ENCODE peak calls at places on chromosome 16, in seven cellular contexts. C is gastrocnemius medialis; Q is CD4-positive, alpha-beta memory T cell; M is lower lobe of right lung; F is CD8-positive, alpha-beta memory T cell; I is HAP-1; B is colonic mucosa. W is an unnamed sample.

GRCh38 chr16:58478427-58478826 is 21.5 kb upstream of the NDRG4 start:
- DNase-seq in B (no peak), Q (no peak), I (no peak), F (no peak), M (no peak), C (no peak), W (no peak)

GRCh38 chr16:5854027-5854426 is 756.4 kb upstream of the EEF2KMT start:
- DNase-seq in F (no peak), B (no peak), I (no peak), C (no peak), M (no peak), Q (no peak), W (no peak)

GRCh38 chr16:81774348-81774747 is 4.7 kb upstream of the PLCG2 start:
- DNase-seq in C (no peak), M (no peak), I (no peak), Q (no peak), F (no peak), B (no peak), W (no peak)

GRCh38 chr16:65601781-65602180 is 479.9 kb upstream of the CDH11 start:
- DNase-seq in C (no peak), I (no peak), M (no peak), Q (no peak), B (no peak), F (no peak), W (no peak)

GRCh38 chr16:77323695-77324094 is 111.1 kb downstream of the ADAMTS18 start:
- DNase-seq in I (no peak), M (no peak), Q (no peak), B (no peak), C (no peak), F (no peak), W (no peak)

GRCh38 chr16:82625066-82625968 is 1.5 kb upstream of the CDH13 start:
- DNase-seq in C (peak; percentile 25), B (no peak), Q (no peak), F (no peak), I (no peak), M (no peak), W (no peak)

GRCh38 chr16:78744796-78745464 is 645.5 kb downstream of the WWOX start:
- DNase-seq in C (no peak), F (no peak), Q (no peak), I (no peak), B (no peak), M (no peak), W (no peak)

GRCh38 chr16:84303023-84303422 is 8.3 kb downstream of the WFDC1 start:
- DNase-seq in Q (no peak), C (no peak), B (no peak), I (no peak), M (no peak), F (no peak), W (no peak)

GRCh38 chr16:69833357-69833781 is 71.2 kb downstream of the WWP2 start:
- DNase-seq in B (no peak), C (no peak), I (peak; percentile 22), F (no peak), Q (no peak), M (no peak), W (no peak)

GRCh38 chr16:50253511-50253903 is 12.8 kb upstream of the ADCY7 start:
- DNase-seq in I (no peak), B (no peak), M (no peak), Q (no peak), F (no peak), C (no peak), W (no peak)

GRCh38 chr16:53041196-53041977 is 11.3 kb downstream of the CHD9NB start:
- DNase-seq in I (no peak), F (no peak), Q (no peak), C (peak; percentile 42), B (no peak), M (no peak), W (no peak)

GRCh38 chr16:24851700-24852099 is 5.9 kb downstream of the SLC5A11 start:
- DNase-seq in F (no peak), B (no peak), I (no peak), M (no peak), C (no peak), Q (no peak), W (no peak)

GRCh38 chr16:88453621-88454314 is 688 bp downstream of the ZFPM1 start:
- DNase-seq in Q (no peak), I (no peak), M (no peak), B (peak; percentile 35), F (no peak), C (no peak), W (no peak)

GRCh38 chr16:80129791-80130190 is 411.0 kb upstream of the DYNLRB2 start:
- DNase-seq in C (no peak), Q (no peak), F (no peak), B (no peak), M (no peak), I (no peak), W (no peak)

GRCh38 chr16:51129105-51129504 is 22.0 kb downstream of the SALL1 start:
- DNase-seq in M (no peak), Q (no peak), C (no peak), B (no peak), F (no peak), I (no peak), W (no peak)

GRCh38 chr16:87424260-87424659 is 32.1 kb downstream of the MAP1LC3B start:
- DNase-seq in C (no peak), M (no peak), Q (no peak), I (no peak), F (no peak), B (no peak), W (no peak)

GRCh38 chr16:19167710-19168172 is 299 bp upstream of the SYT17 start:
- DNase-seq in F (no peak), I (peak; percentile 49), M (peak; percentile 87), B (peak; percentile 79), Q (no peak), C (peak; percentile 21), W (no peak)

GRCh38 chr16:49491736-49492089 is 118.1 kb downstream of the C16orf78 start:
- DNase-seq in B (no peak), M (peak; percentile 42), F (no peak), I (no peak), C (no peak), Q (no peak), W (no peak)

GRCh38 chr16:83046664-83047063 is 419.9 kb downstream of the CDH13 start:
- DNase-seq in Q (no peak), M (no peak), F (no peak), B (no peak), I (no peak), C (no peak), W (no peak)

GRCh38 chr16:81491522-81492188 is 47.0 kb downstream of the CMIP start:
- DNase-seq in C (no peak), M (no peak), Q (no peak), I (no peak), F (no peak), B (no peak), W (no peak)

GRCh38 chr16:56883586-56883985 is 18.6 kb downstream of the SLC12A3 start:
- DNase-seq in Q (no peak), B (no peak), F (no peak), I (no peak), C (no peak), M (no peak), W (no peak)

GRCh38 chr16:80682435-80683070 is 121.8 kb downstream of the CDYL2 start:
- DNase-seq in Q (no peak), C (no peak), B (no peak), F (no peak), M (no peak), I (no peak), W (no peak)

GRCh38 chr16:74874123-74874522 is 99.5 kb upstream of the FA2H start:
- DNase-seq in C (peak; percentile 1), Q (no peak), M (no peak), B (no peak), I (no peak), F (no peak), W (no peak)

GRCh38 chr16:65254144-65254543 is 132.3 kb upstream of the CDH11 start:
- DNase-seq in B (no peak), M (no peak), Q (no peak), I (no peak), C (no peak), F (no peak), W (no peak)

DNA sequence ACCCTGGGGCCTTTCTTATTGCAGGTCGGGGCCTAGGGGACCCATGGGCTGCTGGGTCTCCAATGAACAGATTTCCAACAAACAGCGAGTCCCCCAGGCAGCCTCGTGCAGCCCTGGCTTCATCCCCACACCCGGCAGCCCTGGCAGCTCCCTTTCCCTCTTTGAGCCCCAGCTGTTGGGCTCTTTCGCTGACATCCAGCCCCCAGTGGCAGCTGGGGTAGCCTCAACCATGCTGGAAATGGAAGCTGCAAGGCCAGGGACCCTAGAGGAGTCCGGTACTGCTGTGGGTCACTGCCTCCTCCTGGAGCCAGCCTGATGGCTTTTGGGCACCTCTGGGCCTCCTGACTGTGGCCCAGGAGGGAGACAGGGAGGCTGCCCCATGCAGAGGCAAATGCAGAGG is 5.9 kb downstream of the RPUSD1 start:
- DNase-seq in I (no peak), C (no peak), M (no peak), Q (no peak), B (no peak), F (no peak), W (no peak)
- H3K4me1 ChIP-seq in I (no peaks in the 10 kb centered on the region), C (no peaks in the 10 kb centered on the region), M (peaks cover 11% of the 10 kb centered on the region), Q (peaks cover 10% of the 10 kb centered on the region), B (peaks cover 4% of the 10 kb centered on the region), F (no peaks in the 10 kb centered on the region), W (no peaks in the 10 kb centered on the region)

GRCh38 chr16:17143546-17144419 is 327.0 kb downstream of the XYLT1 start:
- DNase-seq in C (no peak), F (no peak), B (no peak), Q (no peak), I (no peak), M (no peak), W (no peak)

GRCh38 chr16:17149904-17150483 is 320.8 kb downstream of the XYLT1 start:
- DNase-seq in C (no peak), I (no peak), M (no peak), Q (no peak), B (no peak), F (no peak), W (no peak)

GRCh38 chr16:17145029-17145428 is 325.7 kb downstream of the XYLT1 start:
- DNase-seq in F (no peak), B (no peak), I (no peak), C (no peak), M (no peak), Q (no peak), W (no peak)

GRCh38 chr16:17147942-17148341 is 322.8 kb downstream of the XYLT1 start:
- DNase-seq in Q (no peak), B (no peak), I (no peak), F (no peak), C (no peak), M (no peak), W (no peak)

GRCh38 chr16:17144431-17144830 is 326.3 kb downstream of the XYLT1 start:
- DNase-seq in Q (no peak), M (no peak), C (no peak), B (no peak), F (no peak), I (no peak), W (no peak)
- H3K36me3 ChIP-seq in Q (no peaks in the 10 kb centered on the region), M (no peaks in the 10 kb centered on the region), C (no peaks in the 10 kb centered on the region), B (no peaks in the 10 kb centered on the region), F (no peaks in the 10 kb centered on the region), I (no peaks in the 10 kb centered on the region), W (peaks cover 6% of the 10 kb centered on the region)

GRCh38 chr16:35743101-35743692 is 2283.8 kb downstream of the TP53TG3F start:
- DNase-seq in C (no peak), B (no peak), F (no peak), Q (no peak), M (no peak), I (no peak), W (no peak)
- H3K9me3 ChIP-seq in C (no peaks in the 10 kb centered on the region), B (no peaks in the 10 kb centered on the region), F (no peaks in the 10 kb centered on the region), Q (peaks cover 8% of the 10 kb centered on the region), M (no peaks in the 10 kb centered on the region), I (no peaks in the 10 kb centered on the region), W (no peaks in the 10 kb centered on the region)

GRCh38 chr16:822174-822908 is 21.8 kb upstream of the GNG13 start:
- DNase-seq in C (no peak), Q (no peak), B (no peak), F (no peak), M (no peak), I (no peak), W (no peak)
- H3K4me1 ChIP-seq in C (no peaks in the 10 kb centered on the region), Q (peaks cover 14% of the 10 kb centered on the region), B (no peaks in the 10 kb centered on the region), F (peaks cover 7% of the 10 kb centered on the region), M (no peaks in the 10 kb centered on the region), I (no peaks in the 10 kb centered on the region), W (no peaks in the 10 kb centered on the region)

W was measured in ascending aorta.